ENCODE peak calls at places on chromosomes 1 and 21, in nine cellular contexts. One of them, this sample, is unnamed.

GRCh38 chr1:158251160-158251559 is 3.1 kb upstream of the CD1A start:
- DNase-seq in epithelial cell of esophagus: no peak
- DNase-seq in stimulated activated naive B cell treated with anti-CD40 and anti-IgM and Interleukin-4, amounts not matched to agents 10 μg/mL and 1 μg/mL and 100 μg/mL, for 72 hours: no peak
- DNase-seq in natural killer cell: no peak
- DNase-seq in ovary: no peak
- DNase-seq in stimulated activated CD8-positive, alpha-beta memory T cell treated with anti-CD3 and anti-CD28 coated beads, Interleukin-7, amount 100 ng/mL, for 24 hours: no peak
- DNase-seq in HS-5: no peak
- DNase-seq in cardiac fibroblast: no peak
- DNase-seq in B cell: no peak
- DNase-seq in this sample: no peak

GRCh38 chr1:13830616-13831280 is 130.8 kb downstream of the PRDM2 start:
- DNase-seq in stimulated activated naive B cell treated with anti-CD40 and anti-IgM and Interleukin-4, amounts not matched to agents 10 μg/mL and 1 μg/mL and 100 μg/mL, for 72 hours: no peak
- DNase-seq in ovary: peak
- DNase-seq in natural killer cell: no peak
- DNase-seq in epithelial cell of esophagus: no peak
- DNase-seq in cardiac fibroblast: peak
- DNase-seq in stimulated activated CD8-positive, alpha-beta memory T cell treated with anti-CD3 and anti-CD28 coated beads, Interleukin-7, amount 100 ng/mL, for 24 hours: no peak
- DNase-seq in B cell: no peak
- DNase-seq in HS-5: no peak
- DNase-seq in this sample: no peak

GRCh38 chr1:8424539-8425116 is 106.7 kb downstream of the SLC45A1 start:
- DNase-seq in ovary: peak
- DNase-seq in stimulated activated naive B cell treated with anti-CD40 and anti-IgM and Interleukin-4, amounts not matched to agents 10 μg/mL and 1 μg/mL and 100 μg/mL, for 72 hours: peak
- DNase-seq in HS-5: no peak
- DNase-seq in stimulated activated CD8-positive, alpha-beta memory T cell treated with anti-CD3 and anti-CD28 coated beads, Interleukin-7, amount 100 ng/mL, for 24 hours: no peak
- DNase-seq in natural killer cell: no peak
- DNase-seq in cardiac fibroblast: peak
- DNase-seq in epithelial cell of esophagus: no peak
- DNase-seq in B cell: peak
- DNase-seq in this sample: no peak

GRCh38 chr21:34524671-34525601 is 12.9 kb upstream of the KCNE1 start:
- DNase-seq in stimulated activated naive B cell treated with anti-CD40 and anti-IgM and Interleukin-4, amounts not matched to agents 10 μg/mL and 1 μg/mL and 100 μg/mL, for 72 hours: no peak
- DNase-seq in natural killer cell: no peak
- DNase-seq in ovary: no peak
- DNase-seq in cardiac fibroblast: peak
- DNase-seq in epithelial cell of esophagus: peak
- DNase-seq in stimulated activated CD8-positive, alpha-beta memory T cell treated with anti-CD3 and anti-CD28 coated beads, Interleukin-7, amount 100 ng/mL, for 24 hours: no peak
- DNase-seq in HS-5: no peak
- DNase-seq in B cell: no peak
- DNase-seq in this sample: no peak

GRCh38 chr1:43952731-43953350 is 6.1 kb downstream of the IPO13 start:
- DNase-seq in cardiac fibroblast: no peak
- DNase-seq in HS-5: no peak
- DNase-seq in epithelial cell of esophagus: no peak
- DNase-seq in ovary: no peak
- DNase-seq in stimulated activated naive B cell treated with anti-CD40 and anti-IgM and Interleukin-4, amounts not matched to agents 10 μg/mL and 1 μg/mL and 100 μg/mL, for 72 hours: no peak
- DNase-seq in B cell: no peak
- DNase-seq in stimulated activated CD8-positive, alpha-beta memory T cell treated with anti-CD3 and anti-CD28 coated beads, Interleukin-7, amount 100 ng/mL, for 24 hours: no peak
- DNase-seq in natural killer cell: no peak
- DNase-seq in this sample: peak

GRCh38 chr1:36148821-36149236 is 457 bp downstream of the TRAPPC3 start:
- DNase-seq in ovary: no peak
- DNase-seq in B cell: no peak
- DNase-seq in stimulated activated naive B cell treated with anti-CD40 and anti-IgM and Interleukin-4, amounts not matched to agents 10 μg/mL and 1 μg/mL and 100 μg/mL, for 72 hours: no peak
- DNase-seq in natural killer cell: no peak
- DNase-seq in stimulated activated CD8-positive, alpha-beta memory T cell treated with anti-CD3 and anti-CD28 coated beads, Interleukin-7, amount 100 ng/mL, for 24 hours: no peak
- DNase-seq in HS-5: no peak
- DNase-seq in epithelial cell of esophagus: no peak
- DNase-seq in cardiac fibroblast: no peak
- DNase-seq in this sample: no peak

GRCh38 chr1:90204036-90204594 is 209.2 kb downstream of the ZNF326 start:
- DNase-seq in cardiac fibroblast: no peak
- DNase-seq in epithelial cell of esophagus: no peak
- DNase-seq in natural killer cell: no peak
- DNase-seq in HS-5: no peak
- DNase-seq in stimulated activated naive B cell treated with anti-CD40 and anti-IgM and Interleukin-4, amounts not matched to agents 10 μg/mL and 1 μg/mL and 100 μg/mL, for 72 hours: no peak
- DNase-seq in stimulated activated CD8-positive, alpha-beta memory T cell treated with anti-CD3 and anti-CD28 coated beads, Interleukin-7, amount 100 ng/mL, for 24 hours: no peak
- DNase-seq in B cell: no peak
- DNase-seq in ovary: no peak
- DNase-seq in this sample: no peak

GRCh38 chr1:159854101-159854692 is 8.3 kb downstream of the VSIG8 start:
- DNase-seq in epithelial cell of esophagus: peak
- DNase-seq in ovary: peak
- DNase-seq in B cell: no peak
- DNase-seq in stimulated activated naive B cell treated with anti-CD40 and anti-IgM and Interleukin-4, amounts not matched to agents 10 μg/mL and 1 μg/mL and 100 μg/mL, for 72 hours: no peak
- DNase-seq in cardiac fibroblast: peak
- DNase-seq in HS-5: no peak
- DNase-seq in stimulated activated CD8-positive, alpha-beta memory T cell treated with anti-CD3 and anti-CD28 coated beads, Interleukin-7, amount 100 ng/mL, for 24 hours: no peak
- DNase-seq in natural killer cell: no peak
- DNase-seq in this sample: peak

GRCh38 chr1:211698161-211699026 is 23.0 kb upstream of the NEK2 start:
- DNase-seq in B cell: peak
- DNase-seq in stimulated activated CD8-positive, alpha-beta memory T cell treated with anti-CD3 and anti-CD28 coated beads, Interleukin-7, amount 100 ng/mL, for 24 hours: peak
- DNase-seq in ovary: peak
- DNase-seq in epithelial cell of esophagus: peak
- DNase-seq in stimulated activated naive B cell treated with anti-CD40 and anti-IgM and Interleukin-4, amounts not matched to agents 10 μg/mL and 1 μg/mL and 100 μg/mL, for 72 hours: peak
- DNase-seq in HS-5: no peak
- DNase-seq in natural killer cell: peak
- DNase-seq in cardiac fibroblast: peak
- DNase-seq in this sample: peak

GRCh38 chr1:181142096-181143043 is 53.9 kb downstream of the IER5 start:
- DNase-seq in epithelial cell of esophagus: peak
- DNase-seq in HS-5: peak
- DNase-seq in B cell: peak
- DNase-seq in cardiac fibroblast: peak
- DNase-seq in ovary: peak
- DNase-seq in stimulated activated CD8-positive, alpha-beta memory T cell treated with anti-CD3 and anti-CD28 coated beads, Interleukin-7, amount 100 ng/mL, for 24 hours: peak
- DNase-seq in stimulated activated naive B cell treated with anti-CD40 and anti-IgM and Interleukin-4, amounts not matched to agents 10 μg/mL and 1 μg/mL and 100 μg/mL, for 72 hours: peak
- DNase-seq in natural killer cell: peak
- DNase-seq in this sample: peak

GRCh38 chr1:54266195-54266594 is 66.2 kb downstream of the MRPL37 start:
- DNase-seq in B cell: no peak
- DNase-seq in HS-5: no peak
- DNase-seq in ovary: no peak
- DNase-seq in stimulated activated CD8-positive, alpha-beta memory T cell treated with anti-CD3 and anti-CD28 coated beads, Interleukin-7, amount 100 ng/mL, for 24 hours: no peak
- DNase-seq in cardiac fibroblast: no peak
- DNase-seq in epithelial cell of esophagus: no peak
- DNase-seq in natural killer cell: no peak
- DNase-seq in stimulated activated naive B cell treated with anti-CD40 and anti-IgM and Interleukin-4, amounts not matched to agents 10 μg/mL and 1 μg/mL and 100 μg/mL, for 72 hours: no peak
- DNase-seq in this sample: no peak

This sample was measured in pancreas.